ENCODE peak calls at places on chromosome 19, in four cellular contexts. U is fibroblast of lung, V is cardiac muscle cell, B is fibroblast of mammary gland. A is an unnamed sample.

GRCh38 chr19:18202759-18203407 is 959 bp downstream of the RAB3A start:
- DNase-seq in U (no peak), V (peak), B (peak), A (no peak)

GRCh38 chr19:47112166-47112663 is 1.4 kb downstream of the ZC3H4 start:
- DNase-seq in U (peak), V (peak), B (peak), A (peak)

GRCh38 chr19:5343848-5344247 is 3.2 kb upstream of the PTPRS start:
- DNase-seq in U (peak), V (peak), B (peak), A (peak)

GRCh38 chr19:32010071-32010470 is 335.3 kb upstream of the ZNF507 start:
- DNase-seq in U (no peak), V (no peak), B (no peak), A (no peak)

GRCh38 chr19:18940791-18941627 is at the start of gene HOMER3:
- DNase-seq in U (peak), V (peak), B (peak), A (peak)

GRCh38 chr19:52700673-52701072 is 34.2 kb downstream of the ZNF611 start:
- DNase-seq in U (no peak), V (no peak), B (no peak), A (no peak)

GRCh38 chr19:56120371-56121179 is 520 bp downstream of the ZNF787 start:
- DNase-seq in U (peak), V (peak), B (peak), A (peak)

GRCh38 chr19:5934779-5935472 is 20.9 kb downstream of the CAPS start:
- DNase-seq in U (peak), V (peak), B (peak), A (peak)

GRCh38 chr19:57512845-57513244 is 13.1 kb downstream of the ZNF773 start:
- DNase-seq in U (peak), V (peak), B (peak), A (no peak)

GRCh38 chr19:507286-508203 is at the start of gene TPGS1:
- DNase-seq in U (peak), V (peak), B (peak), A (peak)

GRCh38 chr19:51329411-51329810 is 12.5 kb downstream of the VSIG10L start:
- DNase-seq in U (no peak), V (no peak), B (no peak), A (no peak)

GRCh38 chr19:18514800-18515682 is 6.8 kb downstream of the ELL start:
- DNase-seq in U (peak), V (peak), B (peak), A (peak)

GRCh38 chr19:2037676-2038255 is 13.3 kb downstream of the MKNK2 start:
- DNase-seq in U (no peak), V (no peak), B (no peak), A (no peak)

GRCh38 chr19:51676566-51677083 is 16.5 kb upstream of the SPACA6 start:
- DNase-seq in U (no peak), V (no peak), B (no peak), A (no peak)

GRCh38 chr19:17974551-17974950 is 7.6 kb downstream of the KCNN1 start:
- DNase-seq in U (no peak), V (no peak), B (no peak), A (no peak)

GRCh38 chr19:17553256-17553655 is 2.2 kb upstream of the COLGALT1 start:
- DNase-seq in U (peak), V (peak), B (peak), A (peak)

GRCh38 chr19:10293637-10294367 is 4.0 kb downstream of the ICAM5 start:
- DNase-seq in U (no peak), V (no peak), B (no peak), A (no peak)

GRCh38 chr19:12782174-12782423 is 6.7 kb upstream of the HOOK2 start:
- DNase-seq in U (no peak), V (no peak), B (no peak), A (no peak)

GRCh38 chr19:47625650-47626049 is 16.7 kb downstream of the BICRA start:
- DNase-seq in U (no peak), V (no peak), B (no peak), A (no peak)

GRCh38 chr19:531009-531752 is 379 bp upstream of the CDC34 start:
- DNase-seq in U (peak), V (peak), B (peak), A (peak)

GRCh38 chr19:3643592-3644313 is 17.2 kb upstream of the CACTIN start:
- DNase-seq in U (no peak), V (no peak), B (no peak), A (no peak)

GRCh38 chr19:12346896-12347295 is 13.5 kb upstream of the ZNF563 start:
- DNase-seq in U (no peak), V (no peak), B (no peak), A (no peak)

GRCh38 chr19:35021016-35021415 is 9.3 kb upstream of the SCN1B start:
- DNase-seq in U (no peak), V (no peak), B (no peak), A (no peak)

GRCh38 chr19:20423381-20424207 is 142.0 kb downstream of the ZNF737 start:
- DNase-seq in U (peak), V (peak), B (peak), A (no peak)

GRCh38 chr19:28400953-28401671 is 811.8 kb downstream of the UQCRFS1 start:
- DNase-seq in U (no peak), V (no peak), B (no peak), A (no peak)

GRCh38 chr19:35257113-35257461 is 8.3 kb downstream of the LSR start:
- DNase-seq in U (no peak), V (no peak), B (no peak), A (no peak)

GRCh38 chr19:42378225-42378929 is 11.7 kb downstream of the CNFN start:
- DNase-seq in U (no peak), V (no peak), B (no peak), A (no peak)

GRCh38 chr19:1985588-1986356 is 29.7 kb downstream of the BTBD2 start:
- DNase-seq in U (no peak), V (no peak), B (no peak), A (no peak)

GRCh38 chr19:33685541-33685940 is 63.8 kb downstream of the CHST8 start:
- DNase-seq in U (no peak), V (no peak), B (no peak), A (no peak)

GRCh38 chr19:15173746-15174404 is 26.9 kb downstream of the NOTCH3 start:
- DNase-seq in U (peak), V (peak), B (no peak), A (peak)

GRCh38 chr19:11200015-11200574 is 2.8 kb upstream of the KANK2 start:
- DNase-seq in U (no peak), V (no peak), B (no peak), A (no peak)

GRCh38 chr19:19606021-19606420 is 12.5 kb downstream of the PBX4 start:
- DNase-seq in U (no peak), V (no peak), B (no peak), A (no peak)

GRCh38 chr19:30064776-30065494 is 122.9 kb downstream of the URI1 start:
- DNase-seq in U (no peak), V (no peak), B (no peak), A (no peak)

GRCh38 chr19:33110201-33110910 is 21.6 kb upstream of the WDR88 start:
- DNase-seq in U (peak), V (peak), B (no peak), A (peak)

GRCh38 chr19:51079486-51080110 is 3.1 kb downstream of the KLK14 start:
- DNase-seq in U (no peak), V (peak), B (peak), A (no peak)

GRCh38 chr19:1232652-1233360 is 5.0 kb downstream of the CBARP start:
- DNase-seq in U (peak), V (peak), B (peak), A (no peak)

GRCh38 chr19:24078688-24079087 is 8.3 kb upstream of the ZNF254 start:
- DNase-seq in U (no peak), V (no peak), B (no peak), A (no peak)

GRCh38 chr19:24073807-24074206 is 13.2 kb upstream of the ZNF254 start:
- DNase-seq in U (no peak), V (no peak), B (no peak), A (no peak)

GRCh38 chr19:24072720-24073119 is 14.3 kb upstream of the ZNF254 start:
- DNase-seq in U (no peak), V (no peak), B (no peak), A (no peak)

GRCh38 chr19:24071078-24071477 is 15.9 kb upstream of the ZNF254 start:
- DNase-seq in U (no peak), V (no peak), B (no peak), A (no peak)

DNA sequence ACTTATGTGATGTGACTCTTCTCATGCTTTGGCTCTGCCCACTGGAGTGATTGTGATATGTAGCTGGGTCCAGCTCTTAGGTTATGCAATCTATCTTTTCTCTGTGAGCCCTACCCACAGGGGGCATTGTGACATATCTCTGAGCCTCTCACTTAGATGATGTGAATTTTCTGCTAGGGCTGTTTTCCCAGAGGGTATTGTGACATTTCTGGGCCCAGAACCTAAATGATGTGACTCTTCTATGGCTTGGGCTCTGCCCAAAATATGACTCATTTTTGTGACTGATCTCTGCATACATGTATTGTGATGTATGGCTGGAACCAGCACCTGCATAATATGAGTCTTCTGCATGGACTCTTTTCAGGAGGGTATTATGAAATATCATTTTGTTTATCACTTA is 12.3 kb upstream of the ZNF254 start:
- DNase-seq in U (peak), V (peak), B (peak), A (peak)
- TF ChIP-seq CTCF in U (no peak), V (no peak), B (no peak), A (peak)

GRCh38 chr19:38543807-38544568 is 73.8 kb downstream of the MAP4K1 start:
- DNase-seq in U (peak), V (peak), B (peak), A (peak)
- TF ChIP-seq CTCF in U (no peak), V (no peak), B (no peak), A (peak)

GRCh38 chr19:45638930-45639729 is at the start of gene EML2:
- DNase-seq in U (no peak), V (peak), B (no peak), A (no peak)
- TF ChIP-seq CTCF in U (peak), V (peak), B (peak), A (peak)

GRCh38 chr19:39195755-39196154 is 1.0 kb upstream of the NCCRP1 start:
- DNase-seq in U (no peak), V (no peak), B (no peak), A (no peak)

GRCh38 chr19:39196860-39197562 is at the start of gene NCCRP1:
- DNase-seq in U (no peak), V (no peak), B (no peak), A (no peak)

GRCh38 chr19:39196320-39196719 is 444 bp upstream of the NCCRP1 start:
- DNase-seq in U (no peak), V (no peak), B (no peak), A (no peak)

GRCh38 chr19:39199025-39199424 is 2.3 kb downstream of the NCCRP1 start:
- DNase-seq in U (peak), V (peak), B (peak), A (peak)

GRCh38 chr19:39197808-39198207 is 1.0 kb downstream of the NCCRP1 start:
- DNase-seq in U (no peak), V (no peak), B (no peak), A (no peak)
- TF ChIP-seq CTCF in U (no peak), V (no peak), B (peak), A (peak)

DNA sequence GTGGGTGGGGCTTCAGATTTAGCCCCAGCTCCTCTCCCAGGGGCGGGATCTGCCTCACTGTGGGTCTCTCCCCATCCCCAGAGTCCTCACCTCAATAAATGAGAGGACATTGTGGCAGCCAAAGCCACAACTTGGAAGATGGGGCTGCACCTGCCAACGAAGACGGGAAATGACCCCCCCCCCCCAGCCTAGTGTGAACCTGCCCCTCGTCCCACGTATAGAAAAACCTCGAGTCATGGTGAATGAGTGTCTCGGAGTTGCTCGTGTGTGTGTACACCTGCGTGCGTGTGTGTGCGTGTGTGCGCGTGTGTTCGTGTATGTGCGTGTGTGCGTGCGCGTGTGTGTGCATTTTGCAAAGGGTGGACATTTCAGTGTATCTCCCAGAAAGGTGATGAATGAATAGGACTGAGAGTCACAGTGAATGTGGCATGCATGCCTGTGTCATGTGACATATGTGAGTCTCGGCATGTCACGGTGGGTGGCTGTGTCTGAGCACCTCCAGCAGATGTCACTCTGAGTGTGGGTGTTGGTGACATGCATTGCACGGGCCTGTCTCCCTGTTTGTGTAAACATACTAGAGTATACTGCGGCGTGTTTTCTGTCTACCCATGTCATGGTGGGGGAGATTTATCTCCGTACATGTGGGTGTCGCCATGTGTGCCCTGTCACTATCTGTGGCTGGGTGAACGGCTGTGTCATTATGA is 1.5 kb upstream of the TRAPPC5 start:
- DNase-seq in U (no peak), V (no peak), B (no peak), A (no peak)
- TF ChIP-seq CTCF in U (no peak), V (no peak), B (no peak), A (no peak)

DNA sequence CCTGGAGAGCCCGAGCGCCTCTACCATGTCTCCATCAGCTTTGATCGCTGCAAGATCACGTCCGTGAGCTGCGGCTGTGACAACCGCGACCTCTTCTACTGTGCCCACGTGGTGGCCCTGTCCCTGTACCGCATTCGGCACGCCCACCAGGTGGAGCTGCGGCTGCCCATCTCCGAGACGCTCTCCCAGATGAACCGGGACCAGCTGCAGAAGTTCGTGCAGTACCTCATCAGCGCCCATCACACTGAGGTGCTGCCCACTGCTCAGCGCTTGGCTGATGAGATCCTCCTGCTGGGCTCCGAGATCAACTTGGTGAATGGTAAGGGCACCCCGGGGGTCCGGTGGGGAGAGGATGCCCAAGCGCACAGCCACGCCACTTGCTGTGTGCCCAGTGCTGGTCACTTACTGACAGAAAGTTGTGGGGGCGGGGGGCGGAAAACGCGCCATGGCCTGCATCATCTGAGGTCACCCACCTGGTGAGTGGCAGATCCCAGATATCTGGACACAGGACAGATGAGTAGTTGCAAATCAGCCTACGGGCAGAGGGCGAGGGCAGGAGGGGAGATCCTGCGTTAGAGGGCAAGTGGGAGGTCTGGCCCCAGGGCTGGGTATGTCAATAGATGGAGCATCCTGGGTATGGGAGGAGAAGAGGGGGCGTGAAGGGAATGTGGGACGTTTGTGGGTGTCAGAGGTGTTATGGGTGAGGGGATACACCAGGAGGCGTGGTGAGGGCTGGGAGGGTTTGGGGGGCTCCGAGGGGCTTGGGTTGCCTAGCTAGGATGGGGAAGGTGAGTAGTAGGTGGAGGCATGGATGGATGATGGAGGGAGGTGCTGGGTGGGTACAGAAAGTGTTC is 9.8 kb downstream of the ZSWIM4 start:
- DNase-seq in U (no peak), V (no peak), B (no peak), A (no peak)
- TF ChIP-seq CTCF in U (peak), V (peak), B (no peak), A (peak)

DNA sequence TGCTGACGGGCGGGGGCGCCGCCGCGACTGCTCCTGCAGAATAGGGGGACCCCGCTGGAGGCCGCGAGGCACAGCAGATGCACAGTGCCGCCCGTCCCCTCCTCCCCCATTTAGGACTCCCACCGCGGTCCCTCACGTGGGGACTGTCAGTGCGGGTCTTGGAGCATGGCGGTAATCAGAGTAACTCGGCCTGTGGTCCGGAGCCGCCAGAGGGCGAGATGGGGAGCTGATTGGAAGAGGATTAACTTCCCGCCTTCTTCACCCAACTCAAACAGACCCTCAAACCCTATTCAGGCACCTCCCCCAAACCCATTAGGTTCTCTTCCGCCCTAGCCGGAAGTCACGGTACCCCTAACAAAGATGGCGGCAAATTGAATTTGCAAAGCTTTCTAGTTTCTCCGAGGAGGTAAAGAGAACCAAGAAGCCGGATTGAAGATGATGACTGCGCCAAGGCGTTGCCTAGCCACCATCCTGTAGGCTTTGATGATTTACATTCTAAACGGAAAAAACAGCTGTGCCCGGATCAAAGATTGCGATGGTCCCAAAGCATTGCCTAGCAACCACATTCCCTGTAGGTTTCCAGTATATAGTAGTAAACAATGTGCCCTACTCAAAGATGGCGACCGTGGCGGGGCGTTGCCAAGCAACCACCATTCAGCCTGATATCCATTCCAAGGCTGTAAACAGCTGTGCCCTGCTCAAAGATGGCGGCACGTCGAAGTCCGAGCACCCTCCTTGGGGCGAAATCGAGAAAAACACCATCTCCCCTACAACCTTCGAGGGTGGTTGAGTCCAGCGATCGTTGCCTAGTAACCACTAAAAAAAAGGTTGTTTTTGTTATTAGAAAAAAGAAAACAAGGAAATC is at the start of gene FUZ:
- DNase-seq in U (peak), V (peak), B (peak), A (peak)
- TF ChIP-seq CTCF in U (peak), V (peak), B (peak), A (peak)

GRCh38 chr19:7744871-7745270 is 2.5 kb downstream of the CD209 start:
- DNase-seq in U (no peak), V (no peak), B (no peak), A (no peak)

GRCh38 chr19:7742575-7742974 is 4.8 kb downstream of the CD209 start:
- DNase-seq in U (no peak), V (no peak), B (no peak), A (no peak)

GRCh38 chr19:7743425-7743841 is 3.9 kb downstream of the CD209 start:
- DNase-seq in U (no peak), V (no peak), B (no peak), A (no peak)

GRCh38 chr19:7742991-7743390 is 4.3 kb downstream of the CD209 start:
- DNase-seq in U (no peak), V (no peak), B (no peak), A (no peak)

GRCh38 chr19:7744199-7744786 is 3.0 kb downstream of the CD209 start:
- DNase-seq in U (no peak), V (no peak), B (no peak), A (no peak)
- TF ChIP-seq CTCF in U (no peak), V (no peak), B (no peak), A (no peak)

A was measured in HFFc6.